ENCODE peak calls at places on chromosomes 1 and 21, in eight cellular contexts. N, R, O, U, S, K, T and Z are unnamed samples.

GRCh38 chr1:229093546-229094336 is 177.2 kb upstream of the RAB4A start:
- DNase-seq in N (no peak), R (no peak), O (no peak), U (no peak), S (no peak), K (peak; percentile 92), T (no peak), Z (peak; percentile 83)

GRCh38 chr1:24892188-24893153 is 37.6 kb downstream of the RUNX3 start:
- DNase-seq in N (peak; percentile 65), R (no peak), O (no peak), U (no peak), S (peak; percentile 11), K (no peak), T (no peak), Z (no peak)

GRCh38 chr1:15750924-15751323 is 7.7 kb upstream of the FBLIM1 start:
- DNase-seq in N (no peak), R (no peak), O (no peak), U (no peak), S (no peak), K (no peak), T (no peak), Z (no peak)

GRCh38 chr1:185426761-185427698 is 110.0 kb upstream of the IVNS1ABP start:
- DNase-seq in N (no peak), R (no peak), O (no peak), U (no peak), S (no peak), K (no peak), T (peak; percentile 54), Z (no peak)

GRCh38 chr1:162629651-162630050 is 2.6 kb upstream of the DDR2 start:
- DNase-seq in N (no peak), R (no peak), O (peak; percentile 42), U (peak; percentile 81), S (no peak), K (no peak), T (no peak), Z (no peak)

GRCh38 chr1:224499204-224499603 is 64.6 kb upstream of the WDR26 start:
- DNase-seq in N (no peak), R (no peak), O (peak; percentile 58), U (no peak), S (no peak), K (peak; percentile 39), T (no peak), Z (peak; percentile 37)

GRCh38 chr1:116971481-116971880 is 30.1 kb upstream of the CD101 start:
- DNase-seq in N (no peak), R (no peak), O (no peak), U (no peak), S (no peak), K (no peak), T (no peak), Z (no peak)

GRCh38 chr1:29563571-29563970 is 327.2 kb downstream of the PTPRU start:
- DNase-seq in N (no peak), R (no peak), O (no peak), U (peak; percentile 61), S (no peak), K (no peak), T (no peak), Z (peak; percentile 69)

GRCh38 chr1:91283421-91283726 is 121.3 kb downstream of the HFM1 start:
- DNase-seq in N (no peak), R (no peak), O (no peak), U (no peak), S (no peak), K (no peak), T (no peak), Z (no peak)

GRCh38 chr1:206706806-206707205 is 22.1 kb downstream of the MAPKAPK2 start:
- DNase-seq in N (no peak), R (no peak), O (no peak), U (no peak), S (no peak), K (no peak), T (no peak), Z (no peak)

GRCh38 chr21:41010981-41011380 is 157.0 kb upstream of the BACE2 start:
- DNase-seq in N (no peak), R (no peak), O (no peak), U (no peak), S (no peak), K (no peak), T (no peak), Z (no peak)
- TF ChIP-seq CTCF in N (no peak), R (no peak), O (no peak), U (no peak), S (no peak), K (no peak), T (no peak), Z (no peak)

GRCh38 chr21:37220981-37221664 is 46.0 kb downstream of the VPS26C start:
- DNase-seq in N (peak; percentile 98), R (peak; percentile 99), O (peak; percentile 92), U (peak; percentile 87), S (peak; percentile 97), K (peak; percentile 90), T (peak; percentile 95), Z (peak; percentile 83)

GRCh38 chr21:37219766-37220432 is 47.2 kb downstream of the VPS26C start:
- DNase-seq in N (no peak), R (no peak), O (no peak), U (no peak), S (no peak), K (no peak), T (no peak), Z (peak; percentile 13)

GRCh38 chr21:37223804-37224345 is 43.3 kb downstream of the VPS26C start:
- DNase-seq in N (no peak), R (no peak), O (no peak), U (no peak), S (no peak), K (no peak), T (no peak), Z (no peak)

GRCh38 chr21:37224861-37225260 is 42.3 kb downstream of the VPS26C start:
- DNase-seq in N (no peak), R (no peak), O (no peak), U (no peak), S (no peak), K (no peak), T (no peak), Z (no peak)

GRCh38 chr21:37220433-37220980 is 46.6 kb downstream of the VPS26C start:
- DNase-seq in N (no peak), R (no peak), O (no peak), U (peak; percentile 50), S (no peak), K (no peak), T (no peak), Z (peak; percentile 19)
- TF ChIP-seq CTCF in N (no peak), R (peak; percentile 9), O (no peak), U (no peak), S (no peak), K (no peak), T (no peak), Z (peak; percentile 19)

DNA sequence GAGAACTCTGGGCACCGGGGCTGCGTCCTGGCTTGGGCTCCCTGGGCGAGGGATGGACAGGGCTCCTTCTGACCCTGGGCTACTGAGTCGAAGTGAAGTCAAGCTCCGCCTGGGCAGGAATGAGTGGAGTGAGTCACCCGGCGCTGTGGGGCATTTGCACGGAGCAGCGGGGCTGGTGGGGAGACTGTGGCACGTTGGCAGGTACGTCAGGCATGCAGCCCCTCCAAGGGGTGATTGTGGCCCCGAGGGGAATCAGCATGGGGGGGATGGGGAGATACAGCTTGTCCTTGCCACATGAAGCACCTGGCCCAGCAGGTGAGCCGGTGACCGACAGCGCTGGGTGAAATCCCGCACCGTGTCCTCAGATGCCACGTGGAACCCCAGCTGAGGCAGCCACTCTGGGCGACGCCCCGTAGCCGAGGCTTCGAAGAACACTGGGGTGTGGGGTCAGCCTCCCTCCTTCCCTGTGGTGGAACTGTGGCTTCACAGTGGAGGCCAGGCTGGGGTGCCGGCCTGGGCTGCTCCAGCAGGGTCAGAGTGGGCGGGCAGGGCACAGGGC is 62.3 kb downstream of the COL18A1 start:
- DNase-seq in N (no peak), R (no peak), O (peak; percentile 38), U (no peak), S (no peak), K (peak; percentile 57), T (no peak), Z (no peak)
- TF ChIP-seq CTCF in N (no peak), R (no peak), O (no peak), U (no peak), S (no peak), K (no peak), T (no peak), Z (no peak)

GRCh38 chr21:39319251-39319756 is 5.9 kb upstream of the BRWD1 start:
- DNase-seq in N (no peak), R (no peak), O (no peak), U (peak; percentile 48), S (no peak), K (no peak), T (peak; percentile 62), Z (no peak)

GRCh38 chr21:39319814-39320332 is 6.4 kb upstream of the BRWD1 start:
- DNase-seq in N (no peak), R (no peak), O (no peak), U (peak; percentile 33), S (no peak), K (peak; percentile 55), T (no peak), Z (peak; percentile 40)

GRCh38 chr21:39316729-39317128 is 3.3 kb upstream of the BRWD1 start:
- DNase-seq in N (no peak), R (no peak), O (no peak), U (no peak), S (no peak), K (peak; percentile 31), T (no peak), Z (no peak)

GRCh38 chr21:39317134-39318090 is 4.0 kb upstream of the BRWD1 start:
- DNase-seq in N (no peak), R (no peak), O (no peak), U (no peak), S (no peak), K (peak; percentile 15), T (no peak), Z (no peak)

DNA sequence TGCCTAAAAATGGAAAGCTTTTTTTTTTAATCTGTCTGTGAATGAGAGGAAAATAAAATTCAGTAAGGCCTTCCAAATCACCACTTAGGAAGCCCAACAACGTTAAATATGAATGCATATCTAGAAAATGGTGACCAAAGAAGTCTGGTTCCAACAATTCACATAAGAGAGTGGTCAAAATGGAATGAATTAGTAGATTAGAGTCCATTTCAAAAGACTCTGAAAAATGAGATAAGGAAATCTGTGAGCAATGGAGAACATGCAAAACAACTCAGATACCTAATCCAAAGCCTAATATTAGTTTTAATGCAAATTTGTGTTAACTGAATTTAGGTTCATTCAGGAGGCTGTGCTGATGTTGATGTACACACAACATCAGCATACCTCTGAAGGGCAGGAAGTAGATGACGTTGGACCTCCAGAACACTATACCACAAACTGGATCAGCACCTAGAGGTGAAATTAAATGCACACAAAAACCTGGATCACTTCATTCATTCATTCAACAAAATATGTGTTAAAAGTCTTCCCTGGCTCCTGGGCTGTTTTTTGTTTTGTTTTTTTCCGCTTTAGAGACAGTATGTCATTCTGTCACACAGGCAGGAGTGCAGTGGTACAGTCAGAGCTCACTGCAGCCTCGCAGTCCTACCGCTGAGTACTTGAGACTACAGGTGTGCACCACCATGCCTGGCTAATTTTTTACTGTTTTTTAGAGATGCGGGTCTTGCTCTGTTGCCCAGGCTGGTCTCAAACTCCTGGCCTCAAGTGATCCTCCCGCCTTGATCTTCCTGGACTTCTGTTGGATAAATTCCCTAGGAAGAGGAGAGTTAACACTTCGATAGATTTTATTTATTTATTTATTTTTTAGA is 4.9 kb upstream of the BRWD1 start:
- DNase-seq in N (no peak), R (no peak), O (no peak), U (no peak), S (no peak), K (no peak), T (no peak), Z (no peak)
- TF ChIP-seq CTCF in N (no peak), R (no peak), O (no peak), U (no peak), S (no peak), K (no peak), T (no peak), Z (no peak)

GRCh38 chr1:202569393-202570322 is 140.6 kb downstream of the SYT2 start:
- DNase-seq in N (no peak), R (no peak), O (no peak), U (no peak), S (no peak), K (no peak), T (no peak), Z (peak; percentile 69)
- TF ChIP-seq CTCF in N (no peak), R (no peak), O (no peak), U (no peak), S (no peak), K (no peak), T (no peak), Z (no peak)